ENCODE peak calls at places on chromosomes 5 and 9, in seven cellular contexts. N is GM10248; H is stimulated activated CD4-positive, alpha-beta T cell treated with anti-CD3 and anti-CD28 coated beads, TNF-alpha, amount 100 ng/mL, for 24 hours; A is NCI-H748 treated with DMSO at 0.1 percent for 48 hours; L is HCT116; G is stimulated activated CD8-positive, alpha-beta memory T cell treated with anti-CD3 and anti-CD28 coated beads, Interleukin-12 subunit alpha, Interleukin-12 subunit beta, amount 100 ng/mL, for 4 hours; B is EL. C is an unnamed sample.

GRCh38 chr9:5510360-5510931 is at the start of gene PDCD1LG2:
- DNase-seq in N (peak), H (no peak), A (no peak), L (no peak), G (no peak), B (peak), C (peak)

GRCh38 chr9:72526901-72527800 is 5.7 kb downstream of the TMC1 start:
- DNase-seq in N (peak), H (peak), A (no peak), L (peak), G (peak), B (peak), C (peak)

GRCh38 chr5:91178461-91178860 is 204.7 kb downstream of the ARRDC3 start:
- DNase-seq in N (no peak), H (no peak), A (no peak), L (no peak), G (no peak), B (peak), C (no peak)

GRCh38 chr5:97735209-97735608 is 552.2 kb upstream of the RIOK2 start:
- DNase-seq in N (no peak), H (no peak), A (no peak), L (no peak), G (no peak), B (peak), C (peak)

GRCh38 chr9:83933804-83934203 is 12.6 kb upstream of the KIF27 start:
- DNase-seq in N (no peak), H (no peak), A (no peak), L (no peak), G (no peak), B (peak), C (peak)

GRCh38 chr5:5650242-5650641 is 227.8 kb downstream of the ICE1 start:
- DNase-seq in N (no peak), H (no peak), A (no peak), L (no peak), G (no peak), B (no peak), C (peak)

GRCh38 chr5:132296412-132297001 is 2.3 kb downstream of the SLC22A4 start:
- DNase-seq in N (no peak), H (no peak), A (no peak), L (no peak), G (no peak), B (peak), C (no peak)

GRCh38 chr5:42837601-42838000 is 25.9 kb upstream of the SELENOP start:
- DNase-seq in N (no peak), H (no peak), A (no peak), L (no peak), G (no peak), B (no peak), C (no peak)

GRCh38 chr5:111741270-111741669 is 15.7 kb downstream of the NREP start:
- DNase-seq in N (no peak), H (no peak), A (no peak), L (no peak), G (no peak), B (no peak), C (no peak)

GRCh38 chr5:168012006-168012405 is 279.4 kb upstream of the WWC1 start:
- DNase-seq in N (no peak), H (no peak), A (no peak), L (no peak), G (no peak), B (no peak), C (no peak)

GRCh38 chr9:113817171-113817570 is 58.9 kb upstream of the ZNF618 start:
- DNase-seq in N (no peak), H (no peak), A (no peak), L (no peak), G (no peak), B (no peak), C (no peak)

GRCh38 chr9:72586388-72587160 is 65.2 kb downstream of the TMC1 start:
- DNase-seq in N (no peak), H (no peak), A (no peak), L (no peak), G (no peak), B (peak), C (peak)

GRCh38 chr9:114894801-114895433 is 35.5 kb downstream of the TNFSF8 start:
- DNase-seq in N (no peak), H (no peak), A (peak), L (no peak), G (no peak), B (peak), C (peak)

GRCh38 chr9:100206899-100207298 is 107.9 kb downstream of the INVS start:
- DNase-seq in N (no peak), H (no peak), A (no peak), L (no peak), G (no peak), B (peak), C (no peak)

GRCh38 chr5:177427211-177427822 is 841 bp downstream of the GRK6 start:
- DNase-seq in N (no peak), H (no peak), A (no peak), L (no peak), G (no peak), B (peak), C (no peak)

GRCh38 chr9:94821098-94821930 is 94.8 kb downstream of the AOPEP start:
- DNase-seq in N (peak), H (no peak), A (no peak), L (no peak), G (no peak), B (no peak), C (no peak)

GRCh38 chr5:173232499-173233346 is 2.3 kb downstream of the NKX2-5 start:
- DNase-seq in N (no peak), H (no peak), A (peak), L (no peak), G (no peak), B (no peak), C (no peak)

GRCh38 chr5:35869705-35870277 is 13.1 kb downstream of the IL7R start:
- DNase-seq in N (no peak), H (no peak), A (no peak), L (no peak), G (no peak), B (no peak), C (no peak)

GRCh38 chr5:168472329-168472728 is 13.9 kb upstream of the RARS1 start:
- DNase-seq in N (no peak), H (no peak), A (no peak), L (no peak), G (no peak), B (peak), C (peak)

GRCh38 chr5:24381861-24382460 is 262.8 kb downstream of the CDH10 start:
- DNase-seq in N (no peak), H (no peak), A (no peak), L (no peak), G (no peak), B (no peak), C (no peak)

GRCh38 chr9:2691626-2692025 is 25.7 kb upstream of the KCNV2 start:
- DNase-seq in N (no peak), H (no peak), A (no peak), L (no peak), G (no peak), B (no peak), C (no peak)

GRCh38 chr9:7118653-7119052 is 360.9 kb downstream of the KDM4C start:
- DNase-seq in N (no peak), H (no peak), A (no peak), L (no peak), G (no peak), B (no peak), C (no peak)